ENCODE peak calls at places on chromosomes 2 and 18, in eight cellular contexts. N is NCI-H1694 treated with DMSO at 0.1 percent for 48 hours; K is germinal center; A is activated T-cell treated with anti-CD3 and anti-CD28 coated beads for 1 hour; W is NCI-H1092 treated with DMSO at 0.1 percent for 48 hours; Y is psoas muscle; P is HCEC 1CT; F is stimulated activated CD8-positive, alpha-beta memory T cell treated with anti-CD3 and anti-CD28 coated beads, Interleukin-15, amount 100 ng/mL, for 24 hours. V is an unnamed sample.

GRCh38 chr2:177285892-177286715 is 21.6 kb upstream of the NFE2L2 start:
- DNase-seq in N (no peak), P (no peak), Y (no peak), F (no peak), A (no peak), W (no peak), K (no peak), V (no peak)

GRCh38 chr2:186460465-186460864 is 25.6 kb upstream of the ZC3H15 start:
- DNase-seq in W (no peak), N (no peak), A (no peak), K (no peak), P (peak), Y (no peak), F (no peak), V (peak)

GRCh38 chr2:74053959-74054715 is 69.4 kb downstream of the TET3 start:
- DNase-seq in N (no peak), W (no peak), Y (no peak), P (no peak), F (no peak), A (no peak), K (no peak), V (no peak)

GRCh38 chr18:23141022-23141999 is 6.0 kb downstream of the CABLES1 start:
- DNase-seq in K (no peak), N (no peak), W (peak), Y (no peak), F (no peak), A (no peak), P (no peak), V (no peak)

GRCh38 chr2:215773728-215774127 is 239.6 kb downstream of the MREG start:
- DNase-seq in Y (peak), F (no peak), N (no peak), P (peak), A (no peak), K (no peak), W (no peak), V (no peak)

GRCh38 chr18:5900249-5900648 is 4.9 kb upstream of the TMEM200C start:
- DNase-seq in K (no peak), A (no peak), N (no peak), W (no peak), F (no peak), P (no peak), Y (no peak), V (no peak)

GRCh38 chr2:55490554-55490953 is 29.0 kb upstream of the CFAP36 start:
- DNase-seq in N (peak), K (no peak), W (peak), F (no peak), P (peak), A (no peak), Y (peak), V (no peak)

GRCh38 chr2:176614049-176614448 is 344.8 kb downstream of the MTX2 start:
- DNase-seq in N (no peak), F (no peak), W (no peak), A (no peak), P (no peak), Y (no peak), K (no peak), V (no peak)

GRCh38 chr2:189298481-189298880 is 118.9 kb upstream of the COL5A2 start:
- DNase-seq in W (no peak), N (no peak), F (no peak), A (no peak), P (peak), Y (no peak), K (no peak), V (no peak)

GRCh38 chr2:218884519-218884918 is 3.9 kb downstream of the WNT10A start:
- DNase-seq in A (no peak), N (no peak), P (no peak), Y (no peak), K (no peak), F (no peak), W (no peak), V (no peak)

GRCh38 chr2:190835303-190835930 is 45.2 kb upstream of the GLS start:
- DNase-seq in N (no peak), A (no peak), W (no peak), P (peak), Y (peak), K (no peak), F (no peak), V (no peak)

GRCh38 chr2:217909156-217909820 is 93.5 kb downstream of the TNS1 start:
- DNase-seq in N (no peak), K (no peak), Y (no peak), A (no peak), F (no peak), W (no peak), P (no peak), V (peak)

GRCh38 chr18:23300211-23300887 is 152.7 kb upstream of the RIOK3 start:
- DNase-seq in P (peak), N (no peak), Y (no peak), W (no peak), K (no peak), F (no peak), A (no peak), V (no peak)

GRCh38 chr2:150214626-150215025 is 272.8 kb downstream of the RND3 start:
- DNase-seq in F (no peak), Y (no peak), A (no peak), N (no peak), W (no peak), K (no peak), P (no peak), V (no peak)

GRCh38 chr2:219613671-219614070 is 13.8 kb upstream of the SLC4A3 start:
- DNase-seq in K (no peak), P (no peak), N (no peak), F (no peak), A (no peak), Y (no peak), W (no peak), V (no peak)

GRCh38 chr18:33495278-33495677 is 54.8 kb upstream of the CCDC178 start:
- DNase-seq in F (no peak), A (no peak), W (peak), P (no peak), Y (no peak), K (no peak), N (peak), V (peak)

GRCh38 chr2:40315684-40316083 is 136.2 kb downstream of the SLC8A1 start:
- DNase-seq in F (no peak), P (peak), W (peak), A (no peak), N (peak), K (no peak), Y (no peak), V (no peak)

GRCh38 chr2:216987176-216987809 is 127.4 kb upstream of the TNP1 start:
- DNase-seq in F (no peak), Y (peak), K (no peak), A (no peak), W (no peak), N (no peak), P (no peak), V (no peak)

GRCh38 chr2:119158563-119159347 is at the start of gene C1QL2:
- DNase-seq in A (no peak), W (peak), F (no peak), P (no peak), Y (no peak), K (no peak), N (peak), V (no peak)

GRCh38 chr2:27683390-27684071 is 19.8 kb downstream of the SLC4A1AP start:
- DNase-seq in P (peak), W (peak), Y (peak), K (peak), F (peak), N (peak), A (peak), V (peak)